ENCODE peak calls at places on chromosomes 13 and 19, in six cellular contexts. K is PC-3, M is neural progenitor cell, D is SK-N-SH, R is HCT116, B is MM.1S. F is an unnamed sample.

GRCh38 chr13:20412761-20413355 is 112.8 kb downstream of the CRYL1 start:
- DNase-seq in D (no peak), M (no peak), K (peak), R (no peak), B (no peak), F (peak)

GRCh38 chr19:10858204-10858828 is 10.1 kb downstream of the C19orf38 start:
- DNase-seq in M (peak), D (peak), R (no peak), B (no peak), K (peak), F (peak)

GRCh38 chr13:25207291-25207690 is 35.2 kb upstream of the AMER2 start:
- DNase-seq in D (no peak), K (no peak), M (no peak), R (no peak), B (no peak), F (no peak)

GRCh38 chr19:40217027-40217810 is 965 bp downstream of the TTC9B start:
- DNase-seq in M (peak), K (peak), R (peak), B (no peak), D (peak), F (peak)

GRCh38 chr19:42419309-42419708 is 7.9 kb downstream of the LIPE start:
- DNase-seq in K (no peak), R (no peak), M (no peak), B (no peak), D (no peak), F (no peak)

GRCh38 chr19:45177817-45178261 is at the start of gene TRAPPC6A:
- DNase-seq in D (no peak), R (no peak), M (no peak), B (no peak), K (peak), F (peak)

GRCh38 chr13:84031120-84031519 is 148.8 kb upstream of the SLITRK1 start:
- DNase-seq in K (no peak), D (no peak), B (no peak), M (no peak), R (no peak), F (no peak)

GRCh38 chr13:113532156-113532806 is 41.8 kb upstream of the DCUN1D2 start:
- DNase-seq in R (no peak), K (no peak), M (no peak), D (no peak), B (no peak), F (no peak)

GRCh38 chr13:112839347-112840105 is 129.5 kb upstream of the MCF2L start:
- DNase-seq in R (no peak), K (no peak), M (no peak), D (no peak), B (no peak), F (peak)

GRCh38 chr19:41657157-41657556 is 30.3 kb upstream of the CEACAM4 start:
- DNase-seq in D (no peak), M (no peak), B (peak), R (no peak), K (no peak), F (no peak)

GRCh38 chr19:17121736-17122293 is 46.2 kb downstream of the MYO9B start:
- DNase-seq in B (no peak), M (no peak), D (no peak), R (no peak), K (no peak), F (peak)

GRCh38 chr19:45999653-46000121 is 4.4 kb downstream of the CCDC61 start:
- DNase-seq in B (no peak), M (peak), R (no peak), D (peak), K (no peak), F (peak)

GRCh38 chr19:8352134-8352827 is 9.2 kb upstream of the KANK3 start:
- DNase-seq in B (no peak), K (no peak), D (no peak), R (no peak), M (peak), F (peak)

GRCh38 chr13:41995946-41996345 is 35.0 kb upstream of the VWA8 start:
- DNase-seq in D (no peak), R (no peak), B (no peak), K (peak), M (no peak), F (peak)

GRCh38 chr19:11378319-11379189 is 4.1 kb downstream of the SWSAP1 start:
- DNase-seq in R (no peak), B (no peak), M (peak), K (peak), D (peak), F (peak)

GRCh38 chr19:13905634-13906524 is at the start of the genes BRME1 and CC2D1A:
- DNase-seq in K (peak), B (peak), M (peak), R (peak), D (peak), F (peak)

GRCh38 chr19:7852851-7853759 is 21.1 kb downstream of the PRR36 start:
- DNase-seq in R (peak), D (peak), M (peak), B (peak), K (peak), F (peak)

GRCh38 chr19:47084879-47085439 is 28.6 kb downstream of the ZC3H4 start:
- DNase-seq in M (no peak), K (no peak), R (no peak), B (no peak), D (no peak), F (no peak)

GRCh38 chr19:32624410-32624809 is 43.4 kb downstream of the PDCD5 start:
- DNase-seq in K (no peak), M (no peak), B (no peak), R (no peak), D (no peak), F (no peak)

GRCh38 chr19:5993516-5994406 is 15.8 kb upstream of the RANBP3 start:
- DNase-seq in B (no peak), R (no peak), M (no peak), D (peak), K (peak), F (no peak)

GRCh38 chr19:11088508-11089253 is 582 bp upstream of the LDLR start:
- DNase-seq in M (no peak), B (no peak), R (no peak), D (no peak), K (no peak), F (peak)

GRCh38 chr13:48853381-48854102 is 122.2 kb upstream of the FNDC3A start:
- DNase-seq in K (no peak), B (no peak), M (no peak), R (no peak), D (no peak), F (peak)

GRCh38 chr13:99439850-99440604 is 61.2 kb upstream of the TM9SF2 start:
- DNase-seq in R (no peak), D (no peak), K (peak), M (no peak), B (no peak), F (no peak)

GRCh38 chr13:52651880-52652169 is 811 bp upstream of the SUGT1 start:
- DNase-seq in D (peak), M (no peak), B (no peak), R (no peak), K (no peak), F (no peak)

GRCh38 chr19:55146648-55147218 is 2.3 kb downstream of the TNNT1 start:
- DNase-seq in R (peak), M (peak), D (peak), K (peak), B (no peak), F (peak)

GRCh38 chr13:109610517-109610916 is 175.9 kb downstream of the IRS2 start:
- DNase-seq in B (no peak), K (peak), M (peak), R (peak), D (peak), F (peak)

DNA sequence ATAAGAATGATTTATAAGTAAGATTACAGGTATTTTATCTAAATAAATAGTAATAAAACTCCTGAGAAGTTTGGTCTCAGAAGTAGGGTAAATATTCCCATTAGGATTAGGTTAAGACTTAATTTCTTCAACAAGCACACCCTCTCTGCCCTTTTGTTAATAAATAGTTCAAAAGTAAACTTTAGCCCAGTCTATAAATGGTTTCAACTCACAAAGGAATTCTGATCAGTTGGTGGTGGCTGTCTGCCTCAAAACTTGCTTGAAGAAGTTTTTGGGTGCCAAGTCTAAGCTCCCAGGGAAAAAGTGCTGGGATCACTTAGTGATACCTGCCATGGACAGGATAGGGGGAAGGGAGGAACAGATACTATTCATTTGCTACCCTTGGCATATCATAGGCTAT is 22.9 kb downstream of the MBNL2 start:
- DNase-seq in B (no peak), D (no peak), M (no peak), R (no peak), K (no peak), F (no peak)
- H3K9ac ChIP-seq in B (no peak), D (no peak), M (no peak), R (no peak), K (no peak), F (no peak)

GRCh38 chr19:18999016-18999758 is 34.1 kb downstream of the SUGP2 start:
- DNase-seq in D (no peak), R (no peak), M (no peak), B (no peak), K (peak), F (peak)
- TF ChIP-seq EZH2phosphoT487 in D (no peak), R (no peak), M (no peak), B (no peak), K (no peak), F (no peak)

GRCh38 chr13:80121038-80121437 is 219.9 kb downstream of the SPRY2 start:
- DNase-seq in B (no peak), R (no peak), K (no peak), D (no peak), M (no peak), F (peak)
- H2AFZ ChIP-seq in B (no peak), R (no peak), K (no peak), D (peak), M (peak), F (peak)

GRCh38 chr13:33109801-33110200 is 93.6 kb downstream of the KL start:
- DNase-seq in K (no peak), D (no peak), B (no peak), M (peak), R (no peak), F (peak)

GRCh38 chr13:33109319-33109718 is 93.1 kb downstream of the KL start:
- DNase-seq in R (no peak), B (no peak), M (no peak), D (no peak), K (no peak), F (peak)

GRCh38 chr13:33110386-33110712 is 94.1 kb downstream of the KL start:
- DNase-seq in M (no peak), B (no peak), D (no peak), K (no peak), R (no peak), F (no peak)

GRCh38 chr13:33107403-33107760 is 91.2 kb downstream of the KL start:
- DNase-seq in K (no peak), B (no peak), D (no peak), R (no peak), M (no peak), F (no peak)

DNA sequence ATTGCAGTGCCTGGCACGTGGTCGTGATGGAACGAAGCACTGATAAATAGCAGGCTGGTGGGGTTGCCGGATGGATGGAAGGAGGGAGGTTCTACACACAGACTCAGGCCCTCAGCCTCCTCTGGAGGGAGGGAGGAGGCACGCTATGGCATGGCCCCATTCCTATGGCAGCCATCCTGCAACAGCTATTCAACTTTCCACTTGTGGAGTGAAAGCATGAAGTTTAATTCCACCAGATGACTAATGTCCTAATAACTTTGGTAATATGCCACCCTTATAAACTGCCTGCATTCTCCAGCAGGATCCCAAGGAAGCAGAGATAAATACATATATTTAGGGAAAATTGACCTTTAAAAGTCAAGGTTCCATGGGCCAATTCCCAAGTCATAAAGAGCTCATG is 92.4 kb downstream of the KL start:
- DNase-seq in K (no peak), R (no peak), D (no peak), M (no peak), B (no peak), F (peak)
- H3K9ac ChIP-seq in K (no peak), R (no peak), D (no peak), M (no peak), B (no peak), F (peak)

F was measured in GM23248.